ENCODE peak calls at places on chromosomes 16 and 17, in seven cellular contexts. E, I, K, H, O, B and C are unnamed samples.

GRCh38 chr17:7186241-7186640 is 7.1 kb upstream of the ASGR1 start:
- DNase-seq in I (no peak), H (no peak), O (no peak), K (peak; percentile 15), B (peak; percentile 40), E (no peak), C (no peak)

GRCh38 chr16:56950881-56951771 is 10.6 kb upstream of the CETP start:
- DNase-seq in E (no peak), K (peak; percentile 71), I (no peak), H (peak; percentile 74), O (peak; percentile 60), B (peak; percentile 64), C (no peak)

GRCh38 chr16:59394526-59394925 is 660.4 kb upstream of the GOT2 start:
- DNase-seq in E (no peak), I (no peak), K (no peak), H (no peak), O (no peak), B (no peak), C (no peak)

GRCh38 chr16:56517206-56517605 is 2.6 kb downstream of the BBS2 start:
- DNase-seq in K (no peak), H (no peak), O (no peak), I (no peak), B (no peak), E (no peak), C (no peak)

GRCh38 chr17:38448208-38448776 is 20.0 kb downstream of the ARHGAP23 start:
- DNase-seq in O (no peak), E (no peak), H (no peak), I (no peak), K (no peak), B (no peak), C (no peak)

GRCh38 chr17:40707720-40708119 is 4.2 kb upstream of the KRT24 start:
- DNase-seq in O (no peak), H (peak; percentile 3), K (peak; percentile 51), I (peak; percentile 83), E (no peak), B (no peak), C (peak; percentile 90)

GRCh38 chr16:67673712-67674580 is 7.3 kb downstream of the C16orf86 start:
- DNase-seq in K (peak; percentile 81), E (no peak), O (no peak), I (peak; percentile 83), H (peak; percentile 42), B (peak; percentile 78), C (peak; percentile 63)

GRCh38 chr16:27154573-27155521 is 48.5 kb upstream of the KDM8 start:
- DNase-seq in O (peak; percentile 25), E (no peak), K (peak; percentile 74), I (no peak), H (peak; percentile 52), B (peak; percentile 59), C (peak; percentile 88)

GRCh38 chr17:40315678-40316570 is 6.9 kb downstream of the RARA start:
- DNase-seq in O (no peak), H (no peak), B (no peak), E (no peak), K (no peak), I (no peak), C (no peak)

GRCh38 chr17:28548417-28549130 is 3.9 kb downstream of the UNC119 start:
- DNase-seq in K (no peak), E (no peak), H (no peak), I (no peak), O (no peak), B (no peak), C (no peak)

GRCh38 chr16:89922884-89923639 is at the start of gene TUBB3:
- DNase-seq in E (no peak), O (peak; percentile 56), I (no peak), H (peak; percentile 82), K (peak; percentile 67), B (peak; percentile 92), C (no peak)

GRCh38 chr17:16477255-16477654 is 14.7 kb downstream of the LRRC75A start:
- DNase-seq in O (no peak), E (no peak), B (no peak), H (peak; percentile 83), I (peak; percentile 67), K (no peak), C (no peak)

GRCh38 chr17:76537288-76537577 is 276 bp downstream of the CYGB start:
- DNase-seq in O (no peak), K (no peak), I (no peak), E (no peak), B (no peak), H (no peak), C (no peak)

GRCh38 chr16:8885674-8886592 is 3.8 kb downstream of the LITAFD start:
- DNase-seq in I (no peak), H (no peak), O (no peak), K (peak; percentile 39), B (no peak), E (no peak), C (no peak)

GRCh38 chr16:87459027-87459426 is 33.8 kb downstream of the ZCCHC14 start:
- DNase-seq in B (no peak), O (no peak), I (no peak), K (no peak), E (no peak), H (no peak), C (no peak)

GRCh38 chr17:33964344-33964979 is 290.6 kb upstream of the CCL2 start:
- DNase-seq in H (no peak), B (no peak), E (no peak), O (no peak), I (no peak), K (no peak), C (no peak)

GRCh38 chr17:76385892-76386786 is 1.7 kb downstream of the SPHK1 start:
- DNase-seq in B (peak; percentile 82), I (peak; percentile 87), O (peak; percentile 63), H (peak; percentile 86), K (peak; percentile 87), E (peak; percentile 52), C (peak; percentile 61)

GRCh38 chr17:75637143-75637538 is 3.9 kb downstream of the SMIM5 start:
- DNase-seq in E (no peak), B (no peak), O (no peak), K (peak; percentile 64), I (no peak), H (no peak), C (no peak)

GRCh38 chr17:49576121-49576905 is 642 bp downstream of the NXPH3 start:
- DNase-seq in O (no peak), K (no peak), E (no peak), H (peak; percentile 50), I (no peak), B (peak; percentile 56), C (no peak)

GRCh38 chr17:77328823-77329740 is 188.3 kb downstream of the SEC14L1 start:
- DNase-seq in H (no peak), K (peak; percentile 38), B (no peak), O (no peak), I (no peak), E (no peak), C (no peak)

GRCh38 chr16:54921229-54921824 is 9.3 kb upstream of the IRX5 start:
- DNase-seq in I (no peak), E (no peak), O (no peak), K (no peak), H (peak; percentile 14), B (no peak), C (no peak)

GRCh38 chr17:71899317-71899716 is 221.5 kb upstream of the SOX9 start:
- DNase-seq in I (no peak), B (no peak), O (no peak), H (no peak), E (no peak), K (no peak), C (no peak)

GRCh38 chr17:58329035-58329807 is 626 bp upstream of the TSPOAP1 start:
- DNase-seq in I (no peak), H (no peak), K (peak; percentile 78), O (no peak), B (peak; percentile 37), E (no peak), C (no peak)

GRCh38 chr17:35774499-35774898 is 13.8 kb downstream of the C17orf50 start:
- DNase-seq in H (peak; percentile 23), K (peak; percentile 63), E (peak; percentile 50), B (no peak), O (peak; percentile 33), I (no peak), C (no peak)

GRCh38 chr16:85557083-85557975 is 55.8 kb upstream of the GSE1 start:
- DNase-seq in K (no peak), E (no peak), I (no peak), B (no peak), H (peak; percentile 20), O (no peak), C (no peak)

GRCh38 chr17:48643697-48644012 is 17.5 kb upstream of the HOXB9 start:
- DNase-seq in B (no peak), O (no peak), K (no peak), H (no peak), E (no peak), I (no peak), C (no peak)

GRCh38 chr17:65017375-65017774 is 39.2 kb downstream of the GNA13 start:
- DNase-seq in K (no peak), O (no peak), H (no peak), E (no peak), B (no peak), I (no peak), C (no peak)

GRCh38 chr17:45234641-45235040 is 13.0 kb downstream of the FMNL1 start:
- DNase-seq in K (no peak), B (no peak), O (no peak), I (no peak), E (no peak), H (no peak), C (no peak)
- TF ChIP-seq CTCF in K (peak; percentile 15), B (peak; percentile 37), O (no peak), I (no peak), E (no peak), H (peak; percentile 51), C (no peak)

GRCh38 chr16:586645-587590 is 2.9 kb upstream of the RAB40C start:
- DNase-seq in O (no peak), K (peak; percentile 59), B (no peak), H (no peak), I (no peak), E (no peak), C (no peak)
- H3K4me3 ChIP-seq in O (no peak overlapping the region), K (no peak overlapping the region), B (peak overlapping the region; percentile 94), H (no peak overlapping the region), I (peak overlapping the region; percentile 77), E (no peak overlapping the region), C (no peak overlapping the region)

DNA sequence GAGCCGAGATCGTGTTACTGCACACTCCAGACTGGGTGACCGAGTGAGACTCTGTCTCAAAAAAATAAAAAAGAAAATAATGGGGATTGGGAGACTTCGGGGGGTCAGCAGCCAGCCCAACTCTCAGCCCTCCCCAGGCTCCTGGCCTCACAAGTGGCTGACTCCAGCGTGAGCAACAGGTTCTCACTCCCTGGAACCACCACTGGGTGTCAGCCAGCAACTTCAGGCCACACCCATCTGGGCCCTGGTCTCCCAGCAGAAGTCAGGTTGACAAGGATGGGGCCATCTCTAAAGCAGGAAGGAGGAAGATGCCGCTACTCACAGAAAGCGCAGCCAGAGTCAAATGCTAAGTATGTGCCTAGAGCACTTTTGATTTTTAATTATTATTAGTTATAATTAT is 139.4 kb downstream of the C16orf78 start:
- DNase-seq in O (no peak), H (peak; percentile 25), E (no peak), B (peak; percentile 25), I (no peak), K (peak; percentile 38), C (no peak)
- TF ChIP-seq CTCF in O (no peak), H (peak; percentile 35), E (no peak), B (peak; percentile 28), I (peak; percentile 31), K (peak; percentile 9), C (no peak)

DNA sequence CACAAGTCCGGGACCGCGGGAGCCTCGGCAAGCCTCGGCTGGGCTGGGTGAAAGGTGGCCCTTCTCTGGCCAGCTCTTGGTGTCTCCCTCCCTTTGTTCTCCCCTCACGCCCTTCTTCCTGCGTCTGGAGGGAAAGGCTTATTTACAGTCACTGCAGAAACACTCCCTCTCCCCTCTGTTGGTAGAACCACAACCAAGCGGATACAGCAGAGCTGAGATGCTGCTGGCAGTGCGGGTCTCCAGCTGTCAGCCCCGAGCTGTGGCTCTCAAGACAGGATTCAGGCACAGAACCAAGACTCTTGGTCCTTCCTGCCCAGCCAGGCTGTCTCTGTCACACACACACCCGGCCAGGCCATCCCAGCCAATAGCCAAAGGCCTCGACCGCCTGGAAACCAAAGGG is 133.3 kb downstream of the ENGASE start:
- DNase-seq in H (no peak), K (no peak), O (no peak), I (no peak), B (no peak), E (no peak), C (no peak)
- H3K4me3 ChIP-seq in H (no peak overlapping the region), K (no peak overlapping the region), O (no peak overlapping the region), I (no peak overlapping the region), B (no peak overlapping the region), E (no peak overlapping the region), C (no peak overlapping the region)